ENCODE peak calls at places on chromosomes 7 and 10, in six cellular contexts. U is gastrocnemius medialis; M is fibroblast of mammary gland; V is retina; Q is activated naive CD8-positive, alpha-beta T cell treated with anti-CD3 and anti-CD28 coated beads, Interleukin-2, amount 50 U/mL, for 24 hours; G is adipocyte. N is an unnamed sample.

GRCh38 chr10:116777006-116777405 is 34.6 kb upstream of the HSPA12A start:
- DNase-seq in V (no peak), G (no peak), U (no peak), Q (no peak), M (no peak), N (no peak)

GRCh38 chr7:45173596-45174327 is 16.2 kb downstream of the RAMP3 start:
- DNase-seq in G (no peak), M (no peak), Q (no peak), U (no peak), V (no peak), N (no peak)

GRCh38 chr10:103712898-103713498 is 142.4 kb downstream of the SH3PXD2A start:
- DNase-seq in Q (peak; percentile 87), G (peak; percentile 90), V (peak; percentile 84), U (peak; percentile 79), M (peak; percentile 76), N (peak; percentile 62)

GRCh38 chr7:102080003-102080361 is 206.7 kb upstream of the SH2B2 start:
- DNase-seq in Q (no peak), G (no peak), U (no peak), V (peak; percentile 53), M (no peak), N (no peak)

GRCh38 chr7:46554688-46555422 is 633.8 kb upstream of the IGFBP3 start:
- DNase-seq in G (peak; percentile 18), Q (no peak), V (no peak), U (no peak), M (peak; percentile 55), N (peak; percentile 90)

GRCh38 chr10:58701398-58702135 is 188.9 kb downstream of the BICC1 start:
- DNase-seq in Q (no peak), M (peak; percentile 95), G (peak; percentile 96), U (no peak), V (no peak), N (peak; percentile 90)

GRCh38 chr7:53984776-53985175 is 557.4 kb upstream of the VSTM2A start:
- DNase-seq in M (no peak), U (no peak), G (no peak), V (no peak), Q (no peak), N (no peak)

GRCh38 chr10:3173173-3173878 is 744 bp upstream of the PITRM1 start:
- DNase-seq in Q (peak; percentile 70), M (no peak), V (no peak), U (no peak), G (no peak), N (no peak)

GRCh38 chr7:117679120-117679519 is 194.1 kb downstream of the CTTNBP2 start:
- DNase-seq in U (no peak), Q (no peak), G (no peak), V (no peak), M (no peak), N (no peak)

GRCh38 chr10:124474502-124475070 is 13.0 kb downstream of the LHPP start:
- DNase-seq in G (no peak), V (no peak), M (no peak), U (no peak), Q (no peak), N (no peak)

GRCh38 chr7:132145466-132145865 is 430.8 kb downstream of the PLXNA4 start:
- DNase-seq in G (peak; percentile 56), Q (no peak), M (peak; percentile 76), U (peak; percentile 31), V (no peak), N (peak; percentile 59)

GRCh38 chr7:13117103-13117502 is 429.7 kb downstream of the ARL4A start:
- DNase-seq in U (no peak), V (no peak), M (peak; percentile 46), Q (no peak), G (peak; percentile 50), N (peak; percentile 34)

GRCh38 chr10:12782537-12782936 is 219.0 kb downstream of the CCDC3 start:
- DNase-seq in Q (peak; percentile 56), M (peak; percentile 52), G (peak; percentile 51), V (no peak), U (no peak), N (peak; percentile 7)

GRCh38 chr10:50740351-50740688 is 584 bp downstream of the ASAH2B start:
- DNase-seq in V (no peak), M (peak; percentile 72), G (peak; percentile 75), U (no peak), Q (peak; percentile 14), N (peak; percentile 81)

GRCh38 chr7:82507976-82508677 is 64.5 kb upstream of the CACNA2D1 start:
- DNase-seq in Q (no peak), U (no peak), G (no peak), M (no peak), V (no peak), N (no peak)

GRCh38 chr10:323651-324293 is 188.5 kb downstream of the ZMYND11 start:
- DNase-seq in V (no peak), G (peak; percentile 97), M (peak; percentile 97), U (peak; percentile 55), Q (peak; percentile 42), N (peak; percentile 99)

GRCh38 chr7:47581442-47581820 is 480 bp downstream of the TNS3 start:
- DNase-seq in M (no peak), V (peak; percentile 58), Q (no peak), G (peak; percentile 59), U (no peak), N (no peak)

GRCh38 chr7:16556359-16556758 is 29.7 kb downstream of the LRRC72 start:
- DNase-seq in U (no peak), Q (no peak), M (no peak), G (no peak), V (no peak), N (no peak)

GRCh38 chr10:102770792-102771191 is 27.0 kb downstream of the WBP1L start:
- DNase-seq in G (no peak), V (no peak), Q (no peak), U (no peak), M (peak; percentile 59), N (peak; percentile 81)

GRCh38 chr10:29886299-29886698 is 173.1 kb downstream of the JCAD start:
- DNase-seq in U (no peak), Q (no peak), G (no peak), M (no peak), V (no peak), N (no peak)

GRCh38 chr10:126088144-126088543 is 191.8 kb downstream of the FANK1 start:
- DNase-seq in Q (no peak), V (peak; percentile 45), M (peak; percentile 82), U (no peak), G (no peak), N (peak; percentile 71)

GRCh38 chr7:129615018-129615417 is 3.5 kb downstream of the NRF1 start:
- DNase-seq in G (peak; percentile 40), M (peak; percentile 21), U (no peak), V (no peak), Q (peak; percentile 22), N (peak; percentile 85)

GRCh38 chr10:34705563-34705962 is 109.5 kb downstream of the PARD3 start:
- DNase-seq in Q (no peak), V (no peak), U (no peak), M (no peak), G (no peak), N (no peak)

GRCh38 chr10:74432841-74433594 is 282.0 kb downstream of the ADK start:
- DNase-seq in U (no peak), Q (no peak), G (peak; percentile 66), V (peak; percentile 21), M (peak; percentile 27), N (peak; percentile 75)

GRCh38 chr7:149772821-149773425 is 465 bp downstream of the ZNF467 start:
- DNase-seq in Q (no peak), G (peak; percentile 40), U (no peak), V (no peak), M (no peak), N (no peak)

GRCh38 chr7:132066776-132067175 is 509.5 kb downstream of the PLXNA4 start:
- DNase-seq in V (no peak), U (peak; percentile 72), G (peak; percentile 59), Q (no peak), M (peak; percentile 60), N (peak; percentile 66)

GRCh38 chr10:122839505-122839904 is 6.2 kb downstream of the CUZD1 start:
- DNase-seq in U (no peak), V (no peak), M (no peak), G (no peak), Q (no peak), N (no peak)

GRCh38 chr10:129690248-129691070 is 223.4 kb downstream of the MGMT start:
- DNase-seq in G (no peak), Q (no peak), M (no peak), V (no peak), U (no peak), N (no peak)

GRCh38 chr10:107576746-107577145 is 412.2 kb upstream of the SORCS1 start:
- DNase-seq in U (peak; percentile 17), V (peak; percentile 20), G (no peak), Q (no peak), M (no peak), N (no peak)

GRCh38 chr7:103752995-103753394 is 236.5 kb downstream of the RELN start:
- DNase-seq in G (no peak), U (no peak), Q (no peak), M (peak; percentile 25), V (no peak), N (peak; percentile 28)

GRCh38 chr7:42502022-42502421 is 265.0 kb upstream of the GLI3 start:
- DNase-seq in Q (no peak), M (peak; percentile 84), G (peak; percentile 24), V (no peak), U (no peak), N (peak; percentile 86)

GRCh38 chr7:923108-924041 is 31.1 kb downstream of the ADAP1 start:
- DNase-seq in V (no peak), Q (peak; percentile 93), G (no peak), U (peak; percentile 56), M (no peak), N (peak; percentile 25)

GRCh38 chr7:116706668-116707126 is 34.7 kb downstream of the MET start:
- DNase-seq in V (no peak), Q (no peak), M (peak; percentile 59), U (peak; percentile 52), G (peak; percentile 83), N (peak; percentile 63)